ENCODE peak calls at places on chromosome 6, in eight cellular contexts. J, Q, Z, V, N, K, M and R are unnamed samples. For H3K36me3, the result is how much of the 10 kb centered on the place peaks cover.

GRCh38 chr6:38688579-38689087 is 14.3 kb downstream of the GLO1 start:
- DNase-seq in J (no peak), Q (no peak), Z (no peak), V (no peak), N (no peak), K (no peak), M (no peak), R (no peak)

GRCh38 chr6:77334093-77334492 is 129.2 kb downstream of the HTR1B start:
- DNase-seq in J (no peak), Q (no peak), Z (peak), V (no peak), N (no peak), K (no peak), M (no peak), R (no peak)

GRCh38 chr6:88166901-88167624 is 916 bp upstream of the CNR1 start:
- DNase-seq in J (no peak), Q (peak), Z (no peak), V (peak), N (no peak), K (no peak), M (no peak), R (peak)

GRCh38 chr6:114281496-114281895 is 61.3 kb downstream of the HS3ST5 start:
- DNase-seq in J (no peak), Q (no peak), Z (no peak), V (no peak), N (no peak), K (no peak), M (no peak), R (no peak)

GRCh38 chr6:87334683-87335082 is 5.6 kb upstream of the GJB7 start:
- DNase-seq in J (no peak), Q (no peak), Z (no peak), V (no peak), N (no peak), K (no peak), M (peak), R (no peak)

GRCh38 chr6:39073471-39074355 is 25.1 kb downstream of the GLP1R start:
- DNase-seq in J (no peak), Q (no peak), Z (no peak), V (peak), N (no peak), K (no peak), M (no peak), R (no peak)

GRCh38 chr6:131281471-131282270 is 146.4 kb downstream of the AKAP7 start:
- DNase-seq in J (peak), Q (no peak), Z (peak), V (no peak), N (no peak), K (peak), M (peak), R (peak)

GRCh38 chr6:45163952-45164766 is 164.0 kb upstream of the RUNX2 start:
- DNase-seq in J (no peak), Q (no peak), Z (no peak), V (no peak), N (no peak), K (no peak), M (no peak), R (no peak)

GRCh38 chr6:31897612-31898199 is at the start of gene EHMT2:
- DNase-seq in J (peak), Q (peak), Z (peak), V (peak), N (peak), K (peak), M (peak), R (peak)

GRCh38 chr6:123945386-123945785 is 141.7 kb downstream of the NKAIN2 start:
- DNase-seq in J (no peak), Q (no peak), Z (no peak), V (no peak), N (no peak), K (no peak), M (no peak), R (no peak)

GRCh38 chr6:12243169-12243568 is 47.0 kb upstream of the EDN1 start:
- DNase-seq in J (no peak), Q (no peak), Z (no peak), V (no peak), N (no peak), K (no peak), M (no peak), R (no peak)

DNA sequence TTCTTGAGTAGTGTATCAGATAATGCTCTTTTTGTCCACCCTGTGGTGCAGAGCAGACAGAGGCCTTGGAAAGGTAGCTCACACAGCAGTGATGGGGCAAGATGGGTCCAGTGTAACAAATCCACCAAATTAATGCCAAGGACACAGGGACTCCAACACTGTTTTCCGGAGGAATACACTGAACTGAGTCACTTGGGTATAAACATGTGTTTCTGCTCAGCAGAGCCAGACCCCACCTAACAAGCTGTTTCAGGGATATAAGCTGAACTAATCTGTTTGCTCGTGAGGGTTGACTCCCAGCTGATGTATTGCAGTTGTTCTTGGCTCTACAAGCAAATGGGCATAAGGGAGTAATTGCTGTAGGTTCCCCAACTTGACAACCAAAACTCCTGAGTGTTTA is 50.1 kb upstream of the ADGRF1 start:
- DNase-seq in J (no peak), Q (no peak), Z (no peak), V (no peak), N (no peak), K (no peak), M (peak), R (no peak)
- H3K4me3 ChIP-seq in J (no peak), Q (no peak), Z (no peak), V (no peak), N (no peak), K (no peak), M (no peak), R (no peak)

GRCh38 chr6:111379831-111380230 is 103.2 kb downstream of the REV3L start:
- DNase-seq in J (no peak), Q (no peak), Z (no peak), V (no peak), N (no peak), K (no peak), M (no peak), R (no peak)
- H3K36me3 ChIP-seq in J (under half), Q (under half), Z (under half), V (half or more), N (under half), K (under half), M (under half), R (under half)

GRCh38 chr6:100880149-100880900 is 804 bp downstream of the ASCC3 start:
- DNase-seq in J (no peak), Q (no peak), Z (no peak), V (no peak), N (no peak), K (peak), M (peak), R (no peak)

GRCh38 chr6:100880901-100881706 is at the start of gene ASCC3:
- DNase-seq in J (peak), Q (peak), Z (peak), V (peak), N (peak), K (peak), M (peak), R (peak)

GRCh38 chr6:100879317-100879716 is 1.8 kb downstream of the ASCC3 start:
- DNase-seq in J (no peak), Q (no peak), Z (no peak), V (no peak), N (no peak), K (no peak), M (no peak), R (no peak)

GRCh38 chr6:100876251-100876650 is 4.9 kb downstream of the ASCC3 start:
- DNase-seq in J (no peak), Q (no peak), Z (no peak), V (no peak), N (no peak), K (no peak), M (no peak), R (no peak)

GRCh38 chr6:100877851-100878250 is 3.3 kb downstream of the ASCC3 start:
- DNase-seq in J (no peak), Q (no peak), Z (no peak), V (no peak), N (no peak), K (no peak), M (no peak), R (no peak)
- H3K4me3 ChIP-seq in J (no peak), Q (no peak), Z (no peak), V (no peak), N (no peak), K (no peak), M (no peak), R (no peak)

DNA sequence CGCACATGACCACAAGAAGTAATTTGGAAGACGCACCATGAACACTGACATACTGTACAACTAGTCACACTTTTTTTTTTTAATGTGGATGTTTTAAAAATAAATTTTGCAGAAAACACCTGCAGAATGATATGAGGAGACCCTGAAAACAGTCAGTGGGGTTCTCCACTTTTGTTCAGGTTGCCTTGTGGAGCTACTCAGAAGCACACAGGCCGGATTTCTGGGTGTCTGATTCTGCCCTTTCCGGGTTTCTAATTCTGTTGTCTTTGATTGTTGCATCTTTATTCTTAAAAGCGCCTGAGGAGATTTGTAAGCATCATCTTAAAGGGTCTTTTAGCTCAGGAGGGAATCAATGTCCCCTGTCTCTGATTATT is 74.5 kb downstream of the SSR1 start:
- DNase-seq in J (no peak), Q (no peak), Z (no peak), V (no peak), N (no peak), K (no peak), M (no peak), R (no peak)
- H3K36me3 ChIP-seq in J (under half), Q (under half), Z (under half), V (under half), N (under half), K (under half), M (under half), R (under half)

GRCh38 chr6:49552596-49552995 is 2.1 kb downstream of the C6orf141 start:
- DNase-seq in J (no peak), Q (no peak), Z (no peak), V (no peak), N (no peak), K (no peak), M (no peak), R (no peak)
- H3K4me3 ChIP-seq in J (no peak), Q (no peak), Z (no peak), V (no peak), N (no peak), K (no peak), M (no peak), R (no peak)

DNA sequence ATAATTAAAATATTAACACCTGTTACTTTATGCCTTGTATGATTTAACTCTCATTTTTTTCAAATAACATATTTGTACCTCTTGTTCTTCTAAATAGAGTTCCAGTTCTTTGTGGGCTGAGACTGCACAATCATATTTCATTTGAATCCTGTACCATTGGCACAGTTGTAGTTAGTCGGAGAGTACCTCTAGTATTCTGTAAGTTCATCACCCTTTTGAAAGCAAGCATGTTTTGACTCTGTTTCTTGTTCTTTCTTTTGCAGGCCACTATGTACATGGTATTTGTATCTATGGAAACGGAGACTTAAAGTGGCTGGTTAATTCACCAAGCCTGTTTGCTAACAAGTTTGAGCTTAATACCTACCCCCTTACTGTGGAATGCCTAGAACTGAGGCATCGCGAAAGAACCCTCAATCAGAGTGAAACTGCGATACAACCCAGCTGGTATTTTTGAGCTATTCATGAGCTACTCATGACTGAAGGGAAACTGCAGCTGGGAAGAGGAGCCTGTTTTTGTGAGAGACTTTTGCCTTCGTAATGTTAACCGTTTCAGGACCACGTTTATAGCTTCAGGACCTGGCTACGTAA is 68.2 kb downstream of the C6orf52 start:
- DNase-seq in J (no peak), Q (no peak), Z (no peak), V (no peak), N (no peak), K (no peak), M (no peak), R (no peak)
- H3K36me3 ChIP-seq in J (under half), Q (under half), Z (under half), V (under half), N (under half), K (under half), M (under half), R (under half)